ENCODE peak calls at places on chromosomes 12 and 14, in eight cellular contexts. X is aorta; N is activated effector memory CD4-positive, alpha-beta T cell treated with Interleukin-2 at 50 U/mL for 16 hours; T is HepG2; W is T-helper 2 cell; F is epithelial cell of esophagus; U is COLO829; M is HFFc6. H is an unnamed sample.

GRCh38 chr12:2605301-2605700 is 189.5 kb upstream of the FKBP4 start:
- DNase-seq in X (peak), N (no peak), T (no peak), W (no peak), F (no peak), U (no peak), M (no peak), H (no peak)

GRCh38 chr14:95398630-95399547 is 79.2 kb upstream of the CLMN start:
- DNase-seq in X (no peak), N (no peak), T (peak), W (no peak), F (no peak), U (no peak), M (no peak), H (no peak)

GRCh38 chr12:5447329-5447728 is 15.4 kb downstream of the NTF3 start:
- DNase-seq in X (no peak), N (no peak), T (no peak), W (no peak), F (no peak), U (no peak), M (no peak), H (no peak)

GRCh38 chr14:72621387-72622065 is 272.4 kb downstream of the DPF3 start:
- DNase-seq in X (no peak), N (no peak), T (no peak), W (no peak), F (no peak), U (no peak), M (no peak), H (no peak)

GRCh38 chr12:113909776-113910420 is 56.2 kb downstream of the RBM19 start:
- DNase-seq in X (no peak), N (no peak), T (no peak), W (no peak), F (no peak), U (no peak), M (no peak), H (no peak)

GRCh38 chr14:29925106-29925722 is 2.4 kb downstream of the PRKD1 start:
- DNase-seq in X (no peak), N (no peak), T (no peak), W (no peak), F (peak), U (no peak), M (peak), H (peak)

GRCh38 chr14:89093083-89093482 is 268.6 kb downstream of the TTC8 start:
- DNase-seq in X (no peak), N (no peak), T (no peak), W (no peak), F (peak), U (no peak), M (peak), H (peak)

GRCh38 chr14:59333668-59334067 is 131.5 kb downstream of the GPR135 start:
- DNase-seq in X (no peak), N (no peak), T (peak), W (no peak), F (peak), U (no peak), M (peak), H (peak)

GRCh38 chr14:69107407-69108003 is 45.4 kb downstream of the DCAF5 start:
- DNase-seq in X (no peak), N (no peak), T (peak), W (peak), F (peak), U (peak), M (peak), H (peak)

GRCh38 chr12:45655186-45655585 is 74.3 kb upstream of the ARID2 start:
- DNase-seq in X (no peak), N (peak), T (peak), W (peak), F (peak), U (no peak), M (peak), H (peak)

GRCh38 chr12:116406529-116406928 is 129.0 kb upstream of the MED13L start:
- DNase-seq in X (peak), N (no peak), T (peak), W (no peak), F (peak), U (no peak), M (peak), H (peak)

GRCh38 chr12:54185919-54186318 is 2.9 kb downstream of the SMUG1 start:
- DNase-seq in X (no peak), N (no peak), T (no peak), W (no peak), F (no peak), U (no peak), M (no peak), H (no peak)

GRCh38 chr12:21559855-21560569 is 33.9 kb downstream of the SPX start:
- DNase-seq in X (no peak), N (no peak), T (no peak), W (no peak), F (peak), U (no peak), M (no peak), H (peak)

H was measured in cardiac fibroblast.